ENCODE peak calls at places on chromosome 16, in eight cellular contexts. G, L, R, W, Q, J, Z and B are unnamed samples.

GRCh38 chr16:53754938-53755910 is 51.3 kb downstream of the FTO start:
- DNase-seq in J (no peak), Q (no peak), G (no peak), Z (no peak), L (peak; percentile 50), W (peak; percentile 54), R (peak; percentile 96), B (no peak)

GRCh38 chr16:12228607-12229499 is 252.3 kb downstream of the SNX29 start:
- DNase-seq in G (peak; percentile 8), Q (peak; percentile 21), R (peak; percentile 35), Z (no peak), L (peak; percentile 63), J (peak; percentile 63), W (peak; percentile 24), B (peak; percentile 50)

GRCh38 chr16:23635958-23636357 is 5.2 kb downstream of the PALB2 start:
- DNase-seq in L (no peak), G (no peak), W (no peak), R (no peak), Q (no peak), J (no peak), Z (no peak), B (no peak)

GRCh38 chr16:67236551-67237395 is 9.8 kb downstream of the TMEM208 start:
- DNase-seq in G (peak; percentile 52), W (no peak), Q (peak; percentile 86), Z (no peak), R (no peak), J (peak; percentile 77), L (peak; percentile 4), B (no peak)

GRCh38 chr16:70695351-70696070 is 9.7 kb upstream of the MTSS2 start:
- DNase-seq in G (no peak), W (no peak), Q (no peak), L (no peak), J (no peak), R (no peak), Z (peak; percentile 58), B (peak; percentile 84)

GRCh38 chr16:12613131-12613991 is 190.3 kb downstream of the CPPED1 start:
- DNase-seq in R (no peak), Q (peak; percentile 66), J (no peak), G (no peak), W (no peak), Z (no peak), L (no peak), B (no peak)

GRCh38 chr16:89525146-89525913 is 17.1 kb downstream of the SPG7 start:
- DNase-seq in R (no peak), Q (no peak), Z (no peak), J (no peak), L (no peak), G (no peak), W (no peak), B (no peak)

GRCh38 chr16:81571592-81572230 is 127.1 kb downstream of the CMIP start:
- DNase-seq in Z (no peak), W (no peak), G (no peak), Q (no peak), J (no peak), L (no peak), R (no peak), B (no peak)

GRCh38 chr16:15639061-15639568 is 3.8 kb downstream of the MARF1 start:
- DNase-seq in J (no peak), Q (no peak), Z (no peak), L (no peak), W (no peak), G (no peak), R (no peak), B (no peak)

GRCh38 chr16:82175627-82176026 is 5.6 kb upstream of the MPHOSPH6 start:
- DNase-seq in R (no peak), G (no peak), Q (no peak), L (no peak), Z (no peak), W (no peak), J (no peak), B (no peak)

GRCh38 chr16:856811-857210 is 56.3 kb upstream of the GNG13 start:
- DNase-seq in G (no peak), Q (no peak), L (no peak), Z (no peak), R (no peak), J (no peak), W (no peak), B (no peak)

GRCh38 chr16:89101303-89102034 is 7.8 kb downstream of the ACSF3 start:
- DNase-seq in G (no peak), R (no peak), J (no peak), Q (no peak), Z (no peak), L (no peak), W (no peak), B (no peak)

GRCh38 chr16:15043344-15043743 is 12.5 kb downstream of the NTAN1 start:
- DNase-seq in Z (no peak), W (no peak), Q (no peak), L (no peak), J (no peak), G (no peak), R (no peak), B (no peak)

GRCh38 chr16:89289428-89290395 is 72.2 kb downstream of the ZNF778 start:
- DNase-seq in J (peak; percentile 82), G (peak; percentile 63), R (peak; percentile 22), L (peak; percentile 31), W (peak; percentile 13), Z (no peak), Q (peak; percentile 72), B (no peak)

GRCh38 chr16:19555938-19556778 is 655 bp downstream of the VPS35L start:
- DNase-seq in R (no peak), W (peak; percentile 3), Q (peak; percentile 33), L (peak; percentile 19), G (no peak), J (peak; percentile 55), Z (no peak), B (no peak)

GRCh38 chr16:65196696-65197095 is 74.8 kb upstream of the CDH11 start:
- DNase-seq in W (no peak), L (peak; percentile 29), Z (no peak), R (peak; percentile 57), G (no peak), Q (no peak), J (no peak), B (no peak)

GRCh38 chr16:85556456-85557082 is 56.6 kb upstream of the GSE1 start:
- DNase-seq in L (peak; percentile 45), R (peak; percentile 54), J (peak; percentile 72), G (peak; percentile 38), Z (peak; percentile 20), Q (peak; percentile 72), W (no peak), B (no peak)

GRCh38 chr16:82629441-82630027 is 2.8 kb downstream of the CDH13 start:
- DNase-seq in W (no peak), Z (no peak), J (no peak), L (no peak), G (no peak), R (no peak), Q (no peak), B (no peak)

GRCh38 chr16:85650864-85651811 is 37.6 kb downstream of the GINS2 start:
- DNase-seq in J (no peak), W (peak; percentile 26), G (no peak), Q (no peak), R (no peak), Z (no peak), L (peak; percentile 70), B (no peak)

GRCh38 chr16:31875112-31875803 is 1.7 kb downstream of the ZNF267 start:
- DNase-seq in G (no peak), J (no peak), Q (no peak), W (no peak), Z (no peak), R (no peak), L (no peak), B (no peak)

GRCh38 chr16:87603684-87604571 is 1.6 kb downstream of the JPH3 start:
- DNase-seq in W (peak; percentile 25), Q (no peak), R (peak; percentile 36), G (no peak), Z (no peak), J (peak; percentile 30), L (no peak), B (no peak)

GRCh38 chr16:57245472-57246113 is 534 bp downstream of the ARL2BP start:
- DNase-seq in R (no peak), W (no peak), Z (no peak), J (no peak), Q (peak; percentile 32), G (no peak), L (peak; percentile 19), B (no peak)

GRCh38 chr16:31143889-31144148 is 6.0 kb downstream of the PRSS36 start:
- DNase-seq in G (no peak), Z (no peak), Q (no peak), J (no peak), L (no peak), R (no peak), W (no peak), B (no peak)

GRCh38 chr16:86987746-86988670 is 329.2 kb downstream of the C16orf95 start:
- DNase-seq in J (no peak), Q (no peak), W (no peak), Z (no peak), G (no peak), L (no peak), R (no peak), B (no peak)

GRCh38 chr16:80027007-80027965 is 426.7 kb upstream of the MAF start:
- DNase-seq in Q (peak; percentile 65), W (no peak), Z (no peak), G (peak; percentile 28), L (peak; percentile 27), R (no peak), J (no peak), B (no peak)

GRCh38 chr16:85579199-85579598 is 33.9 kb upstream of the GSE1 start:
- DNase-seq in Z (no peak), W (peak; percentile 41), J (no peak), L (no peak), Q (no peak), R (no peak), G (no peak), B (no peak)

GRCh38 chr16:47848481-47849109 is 307.2 kb downstream of the ABCC12 start:
- DNase-seq in R (no peak), W (no peak), J (no peak), L (peak; percentile 36), G (no peak), Z (no peak), Q (no peak), B (no peak)

GRCh38 chr16:46923513-46924295 is 39.5 kb downstream of the GPT2 start:
- DNase-seq in R (no peak), Z (no peak), W (no peak), Q (no peak), L (no peak), J (no peak), G (no peak), B (no peak)